ENCODE peak calls at places on chromosomes 13 and 19, in five cellular contexts. Q is A549, X is breast epithelium, R is body of pancreas, M is endothelial cell of umbilical vein. D is an unnamed sample.

GRCh38 chr13:112792511-112792910 is 102.7 kb downstream of the ATP11A start:
- DNase-seq in Q (no peak), M (no peak), R (no peak), X (no peak), D (no peak)

GRCh38 chr19:32197896-32198882 is 147.2 kb upstream of the ZNF507 start:
- DNase-seq in R (no peak), M (no peak), Q (no peak), X (no peak), D (no peak)

GRCh38 chr13:44298314-44298713 is 75.3 kb upstream of the SERP2 start:
- DNase-seq in R (no peak), X (no peak), M (no peak), Q (no peak), D (no peak)

GRCh38 chr13:60214213-60215079 is 50.7 kb upstream of the DIAPH3 start:
- DNase-seq in Q (no peak), M (no peak), R (no peak), X (no peak), D (no peak)

GRCh38 chr19:19461671-19462622 is 53.4 kb downstream of the TSSK6 start:
- DNase-seq in M (peak; percentile 49), Q (no peak), R (peak; percentile 82), X (no peak), D (peak; percentile 54)

GRCh38 chr13:40376867-40377266 is 289.6 kb downstream of the FOXO1 start:
- DNase-seq in R (no peak), Q (no peak), M (peak; percentile 23), X (no peak), D (no peak)

GRCh38 chr13:68727165-68727564 is 1380.5 kb upstream of the ATXN8OS start:
- DNase-seq in R (no peak), X (no peak), M (no peak), Q (no peak), D (no peak)

GRCh38 chr13:83216521-83217245 is 665.6 kb downstream of the SLITRK1 start:
- DNase-seq in R (no peak), Q (no peak), M (no peak), X (no peak), D (no peak)

GRCh38 chr19:18832331-18833140 is 777 bp downstream of the UPF1 start:
- DNase-seq in Q (peak; percentile 25), M (peak; percentile 40), X (no peak), R (peak; percentile 50), D (peak; percentile 44)

GRCh38 chr13:93227906-93228801 is 1.5 kb downstream of the GPC6 start:
- DNase-seq in Q (no peak), X (no peak), R (peak; percentile 54), M (no peak), D (peak; percentile 55)

GRCh38 chr19:7340959-7341837 is 7.5 kb upstream of the ARHGEF18 start:
- DNase-seq in M (peak; percentile 86), Q (peak; percentile 29), X (peak; percentile 73), R (peak; percentile 77), D (peak; percentile 90)

GRCh38 chr19:34838248-34838647 is 65.2 kb upstream of the ZNF599 start:
- DNase-seq in R (no peak), M (peak; percentile 10), Q (peak; percentile 47), X (no peak), D (no peak)

GRCh38 chr13:114074671-114075315 is 57.6 kb downstream of the RASA3 start:
- DNase-seq in R (no peak), X (peak; percentile 33), M (no peak), Q (no peak), D (no peak)

GRCh38 chr19:17605761-17606745 is 50.6 kb downstream of the COLGALT1 start:
- DNase-seq in R (peak; percentile 86), Q (peak; percentile 72), X (no peak), M (peak; percentile 77), D (peak; percentile 87)

GRCh38 chr13:91346848-91347211 is 657 bp upstream of the MIR17HG start:
- DNase-seq in M (peak; percentile 39), X (no peak), R (peak; percentile 38), Q (no peak), D (no peak)

GRCh38 chr19:32789429-32789828 is 69.9 kb downstream of the TDRD12 start:
- DNase-seq in R (no peak), Q (no peak), M (no peak), X (no peak), D (no peak)

GRCh38 chr19:23914402-23915286 is at the start of gene ZNF726:
- DNase-seq in Q (peak; percentile 29), R (peak; percentile 77), X (peak; percentile 88), M (peak; percentile 90), D (peak; percentile 97)

GRCh38 chr13:33139186-33139585 is 123.0 kb downstream of the KL start:
- DNase-seq in M (no peak), R (peak; percentile 70), Q (no peak), X (no peak), D (peak; percentile 50)

GRCh38 chr13:23377603-23378002 is 55.9 kb downstream of the SACS start:
- DNase-seq in M (no peak), X (no peak), R (no peak), Q (no peak), D (no peak)

GRCh38 chr13:113905942-113906341 is 42.1 kb upstream of the GAS6 start:
- DNase-seq in R (no peak), M (no peak), Q (no peak), X (no peak), D (no peak)

GRCh38 chr13:37656247-37656940 is 57.8 kb upstream of the POSTN start:
- DNase-seq in R (no peak), M (peak; percentile 86), Q (peak; percentile 15), X (no peak), D (no peak)

GRCh38 chr19:45368737-45369340 is 1.5 kb downstream of the ERCC2 start:
- DNase-seq in M (no peak), X (no peak), Q (no peak), R (no peak), D (no peak)

GRCh38 chr19:34676697-34677385 is at the start of gene SCGB2B2:
- DNase-seq in M (no peak), Q (peak; percentile 90), X (no peak), R (no peak), D (no peak)

GRCh38 chr19:33429891-33430673 is 56.6 kb downstream of the CEBPG start:
- DNase-seq in R (no peak), M (no peak), X (peak; percentile 49), Q (no peak), D (no peak)

GRCh38 chr19:10499550-10500246 is 3.5 kb downstream of the KEAP1 start:
- DNase-seq in Q (no peak), R (no peak), X (no peak), M (no peak), D (no peak)

GRCh38 chr19:17075860-17076538 is 422 bp downstream of the MYO9B start:
- DNase-seq in Q (peak; percentile 22), M (peak; percentile 51), X (no peak), R (peak; percentile 37), D (no peak)

GRCh38 chr19:18373892-18374629 is 11.9 kb upstream of the GDF15 start:
- DNase-seq in Q (peak; percentile 74), R (peak; percentile 93), M (peak; percentile 97), X (peak; percentile 77), D (peak; percentile 89)

GRCh38 chr19:3969435-3970312 is 1.2 kb downstream of the DAPK3 start:
- DNase-seq in X (no peak), R (no peak), Q (peak; percentile 46), M (peak; percentile 88), D (no peak)

GRCh38 chr19:1862068-1862423 is 1.3 kb downstream of the KLF16 start:
- DNase-seq in R (no peak), M (no peak), X (no peak), Q (no peak), D (no peak)
- H3K27ac ChIP-seq in R (no peak overlapping the region), M (peak overlapping the region; percentile 40), X (peak overlapping the region; percentile 75), Q (peak overlapping the region; percentile 99), D (peak overlapping the region; percentile 50)

GRCh38 chr19:947707-948533 is 22.1 kb downstream of the ARID3A start:
- DNase-seq in M (no peak), X (no peak), R (peak; percentile 74), Q (no peak), D (peak; percentile 49)
- H3K4me1 ChIP-seq in M (peaks cover 2% of the 10 kb centered on the region), X (no peaks in the 10 kb centered on the region), R (peaks cover 18% of the 10 kb centered on the region), Q (peaks cover 19% of the 10 kb centered on the region), D (peaks cover 11% of the 10 kb centered on the region)

GRCh38 chr19:8686549-8686948 is 12.0 kb downstream of the ACTL9 start:
- DNase-seq in R (no peak), M (no peak), X (no peak), Q (no peak), D (no peak)
- TF ChIP-seq POLR2A in R (no peak), M (no peak), X (no peak), Q (no peak), D (no peak)

GRCh38 chr13:30329009-30329585 is 21.7 kb upstream of the KATNAL1 start:
- DNase-seq in R (no peak), X (no peak), Q (no peak), M (no peak), D (no peak)
- H3K27ac ChIP-seq in R (no peak overlapping the region), X (no peak overlapping the region), Q (no peak overlapping the region), M (no peak overlapping the region), D (no peak overlapping the region)

GRCh38 chr19:56106993-56107392 is 14.1 kb downstream of the ZNF787 start:
- DNase-seq in Q (no peak), R (no peak), X (no peak), M (no peak), D (no peak)

GRCh38 chr19:56106397-56106849 is 14.7 kb downstream of the ZNF787 start:
- DNase-seq in X (no peak), Q (no peak), M (no peak), R (no peak), D (no peak)

GRCh38 chr19:56104423-56104822 is 16.7 kb downstream of the ZNF787 start:
- DNase-seq in R (no peak), Q (no peak), M (no peak), X (no peak), D (no peak)

GRCh38 chr19:56103027-56103614 is 18.0 kb downstream of the ZNF787 start:
- DNase-seq in M (no peak), X (no peak), Q (no peak), R (no peak), D (no peak)

GRCh38 chr19:56105090-56105701 is 15.9 kb downstream of the ZNF787 start:
- DNase-seq in R (peak; percentile 90), X (peak; percentile 89), M (peak; percentile 54), Q (peak; percentile 57), D (peak; percentile 85)
- H3K4me1 ChIP-seq in R (peaks cover 56% of the 10 kb centered on the region), X (peaks cover 18% of the 10 kb centered on the region), M (peaks cover 4% of the 10 kb centered on the region), Q (no peaks in the 10 kb centered on the region), D (peaks cover 50% of the 10 kb centered on the region)

DNA sequence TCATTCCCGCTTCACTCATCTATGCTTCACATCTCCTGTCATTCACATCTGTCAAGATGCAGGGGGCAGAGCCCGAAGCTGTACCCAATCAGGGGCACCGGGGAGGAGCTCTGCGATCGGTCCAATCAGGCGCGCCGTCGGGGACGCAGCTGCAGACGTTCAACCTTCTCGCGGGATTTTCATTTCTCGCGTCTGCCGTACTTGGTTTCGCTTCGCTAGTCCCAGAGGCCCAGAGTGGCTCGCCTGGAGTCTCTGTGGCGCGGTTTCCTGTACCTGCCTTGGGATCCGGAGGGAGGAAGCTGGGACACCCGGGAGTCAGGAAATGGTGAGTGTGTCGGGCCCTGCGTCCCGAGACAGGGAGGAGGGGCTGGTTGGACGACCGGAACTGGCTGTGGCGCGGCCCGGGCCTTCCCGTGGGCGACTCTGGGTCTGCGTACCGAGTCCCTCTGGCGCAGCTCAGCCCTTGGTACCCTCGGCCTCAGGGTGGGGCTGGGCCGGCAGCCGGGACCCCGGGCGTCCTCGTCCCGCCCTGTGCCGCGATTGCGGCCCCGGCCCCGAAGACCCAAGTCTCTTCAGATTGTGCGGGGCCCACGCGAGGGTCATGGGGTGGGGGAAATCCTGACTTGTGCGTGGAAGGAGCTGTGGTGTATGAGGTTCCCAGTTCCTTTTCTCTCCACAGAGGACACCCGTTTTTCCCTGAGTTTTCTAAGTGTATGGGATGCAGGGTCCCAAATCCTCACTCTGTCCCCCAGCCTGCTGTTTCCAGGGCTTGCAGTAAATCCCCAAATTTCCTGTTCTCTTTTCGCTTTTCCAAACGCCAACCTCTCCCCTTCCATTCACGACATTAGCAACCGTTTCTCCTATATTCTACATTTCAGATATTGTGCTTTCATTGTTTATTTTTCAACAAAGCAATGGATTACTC is at the start of gene ZNF136:
- DNase-seq in Q (peak; percentile 86), M (peak; percentile 96), R (peak; percentile 95), X (peak; percentile 96), D (peak; percentile 97)
- TF ChIP-seq POLR2A in Q (no peak), M (peak; percentile 70), R (peak; percentile 86), X (peak; percentile 78), D (peak; percentile 45)

D was measured in testis.